ENCODE peak calls at places on chromosomes 11 and 22, in six cellular contexts. T is HCT116; H is naive thymus-derived CD4-positive, alpha-beta T cell; M is ovary; N is fibroblast of lung; U is neural progenitor cell. C is an unnamed sample.

GRCh38 chr11:115941481-115941993 is 437.3 kb upstream of the CADM1 start:
- DNase-seq in H (no peak), N (peak; percentile 93), U (no peak), T (no peak), M (peak; percentile 66), C (peak; percentile 26)

GRCh38 chr11:34074391-34074790 is 22.9 kb downstream of the CAPRIN1 start:
- DNase-seq in N (no peak), T (no peak), U (no peak), H (no peak), M (no peak), C (no peak)

GRCh38 chr11:4704054-4704789 is at the start of gene MMP26:
- DNase-seq in M (no peak), N (no peak), U (peak; percentile 23), H (no peak), T (no peak), C (no peak)

GRCh38 chr11:71451596-71452353 is 1.2 kb upstream of the NADSYN1 start:
- DNase-seq in H (no peak), T (no peak), M (no peak), N (no peak), U (peak; percentile 44), C (no peak)

GRCh38 chr22:26779108-26779507 is 121.7 kb downstream of the MIAT start:
- DNase-seq in M (no peak), H (no peak), T (no peak), U (no peak), N (no peak), C (no peak)

GRCh38 chr11:115454525-115454924 is 49.7 kb downstream of the CADM1 start:
- DNase-seq in N (no peak), H (no peak), T (no peak), U (no peak), M (no peak), C (no peak)

GRCh38 chr11:10581481-10582019 is 13.1 kb upstream of the LYVE1 start:
- DNase-seq in T (no peak), U (no peak), M (no peak), N (no peak), H (no peak), C (no peak)

GRCh38 chr11:64484308-64485061 is 106.5 kb upstream of the SLC22A12 start:
- DNase-seq in T (no peak), M (no peak), N (no peak), U (no peak), H (no peak), C (no peak)

GRCh38 chr11:113728814-113729213 is 22.7 kb upstream of the TMPRSS5 start:
- DNase-seq in T (no peak), U (no peak), N (no peak), M (no peak), H (no peak), C (no peak)

GRCh38 chr22:43428005-43428485 is 16.2 kb downstream of the MPPED1 start:
- DNase-seq in M (no peak), H (no peak), T (no peak), N (no peak), U (no peak), C (no peak)

GRCh38 chr11:61516675-61517516 is 8.3 kb downstream of the LRRC10B start:
- DNase-seq in H (peak; percentile 43), T (no peak), U (peak; percentile 87), N (peak; percentile 25), M (peak; percentile 70), C (no peak)

GRCh38 chr11:28176231-28176853 is 68.2 kb downstream of the METTL15 start:
- DNase-seq in N (peak; percentile 0), H (no peak), T (peak; percentile 34), M (no peak), U (no peak), C (no peak)

GRCh38 chr11:73053964-73054363 is 88.2 kb downstream of the FCHSD2 start:
- DNase-seq in N (peak; percentile 22), H (no peak), T (no peak), M (no peak), U (no peak), C (no peak)

GRCh38 chr11:104556606-104557301 is 341.5 kb downstream of the CASP12 start:
- DNase-seq in M (no peak), N (no peak), H (no peak), T (no peak), U (no peak), C (no peak)

GRCh38 chr22:44567846-44568493 is 69.9 kb upstream of the RTL6 start:
- DNase-seq in H (peak; percentile 20), U (no peak), T (peak; percentile 54), M (no peak), N (peak; percentile 59), C (no peak)

GRCh38 chr11:10397226-10397987 is 57.7 kb upstream of the AMPD3 start:
- DNase-seq in M (no peak), N (no peak), U (no peak), H (no peak), T (no peak), C (no peak)

GRCh38 chr11:64006468-64006867 is 20.2 kb downstream of the OTUB1 start:
- DNase-seq in M (no peak), T (no peak), N (no peak), H (no peak), U (no peak), C (no peak)

GRCh38 chr11:73283316-73284035 is 11.3 kb downstream of the P2RY6 start:
- DNase-seq in M (no peak), N (no peak), T (no peak), U (no peak), H (no peak), C (no peak)

GRCh38 chr11:102007567-102008437 is 39.4 kb upstream of the CFAP300 start:
- DNase-seq in M (no peak), H (peak; percentile 48), U (peak; percentile 53), T (peak; percentile 57), N (peak; percentile 73), C (no peak)

GRCh38 chr22:21982338-21982965 is at the start of gene TOP3B:
- DNase-seq in H (peak; percentile 79), U (peak; percentile 90), N (peak; percentile 78), T (peak; percentile 43), M (peak; percentile 85), C (no peak)

GRCh38 chr11:120884290-120885020 is 139.4 kb upstream of the TBCEL start:
- DNase-seq in M (no peak), T (no peak), N (no peak), U (no peak), H (no peak), C (no peak)

GRCh38 chr22:28594784-28595324 is 84.8 kb downstream of the TTC28 start:
- DNase-seq in N (peak; percentile 86), M (no peak), U (peak; percentile 74), H (peak; percentile 51), T (peak; percentile 35), C (peak; percentile 11)

GRCh38 chr11:31827458-31828206 is 16.5 kb upstream of the PAX6 start:
- DNase-seq in U (peak; percentile 32), N (no peak), T (no peak), M (no peak), H (no peak), C (no peak)

GRCh38 chr11:108818971-108819370 is 154.1 kb downstream of the DDX10 start:
- DNase-seq in U (no peak), T (no peak), N (no peak), M (no peak), H (no peak), C (no peak)

GRCh38 chr22:32996702-32997101 is 61.5 kb downstream of the SYN3 start:
- DNase-seq in U (no peak), N (no peak), T (no peak), M (no peak), H (no peak), C (no peak)

GRCh38 chr11:119196833-119197483 is 9.2 kb upstream of the CBL start:
- DNase-seq in H (peak; percentile 84), M (no peak), U (peak; percentile 84), T (peak; percentile 76), N (peak; percentile 86), C (no peak)

GRCh38 chr11:36196476-36197099 is 92.6 kb downstream of the COMMD9 start:
- DNase-seq in T (no peak), U (peak; percentile 28), M (no peak), N (peak; percentile 33), H (no peak), C (no peak)

GRCh38 chr22:17542452-17542851 is 20.8 kb upstream of the SLC25A18 start:
- DNase-seq in U (no peak), M (no peak), T (no peak), H (no peak), N (no peak), C (no peak)

GRCh38 chr11:2891901-2892214 is 6.3 kb upstream of the CDKN1C start:
- DNase-seq in M (peak; percentile 85), T (no peak), U (no peak), H (no peak), N (no peak), C (no peak)

GRCh38 chr11:46247664-46248063 is 29.8 kb upstream of the CREB3L1 start:
- DNase-seq in U (peak; percentile 82), N (peak; percentile 43), H (peak; percentile 46), M (no peak), T (peak; percentile 76), C (no peak)

GRCh38 chr11:46250071-46251052 is 27.1 kb upstream of the CREB3L1 start:
- DNase-seq in T (no peak), U (no peak), N (peak; percentile 32), M (no peak), H (no peak), C (no peak)

GRCh38 chr11:46247090-46247489 is 30.4 kb upstream of the CREB3L1 start:
- DNase-seq in M (no peak), U (no peak), H (no peak), N (peak; percentile 55), T (no peak), C (no peak)

GRCh38 chr11:46248270-46249102 is 29.0 kb upstream of the CREB3L1 start:
- DNase-seq in M (no peak), T (peak; percentile 71), U (no peak), N (peak; percentile 88), H (no peak), C (peak; percentile 66)

GRCh38 chr11:46249103-46249942 is 28.1 kb upstream of the CREB3L1 start:
- DNase-seq in N (peak; percentile 65), M (no peak), H (no peak), T (no peak), U (no peak), C (no peak)
- H3K27ac ChIP-seq in N (peak overlapping the region; percentile 91), M (no peak overlapping the region), H (no peak overlapping the region), T (peak overlapping the region; percentile 47), U (no peak overlapping the region), C (peak overlapping the region; percentile 95)

GRCh38 chr11:134646561-134646960 is 234.5 kb upstream of the B3GAT1 start:
- DNase-seq in H (no peak), T (no peak), U (no peak), M (no peak), N (no peak), C (no peak)
- H3K36me3 ChIP-seq in H (no peaks in the 10 kb centered on the region), T (no peaks in the 10 kb centered on the region), U (no peaks in the 10 kb centered on the region), M (no peaks in the 10 kb centered on the region), N (no peaks in the 10 kb centered on the region), C (no peaks in the 10 kb centered on the region)

GRCh38 chr22:39173050-39173706 is 20.7 kb upstream of the CBX7 start:
- DNase-seq in U (no peak), H (no peak), M (no peak), N (no peak), T (no peak), C (no peak)
- H3K4me1 ChIP-seq in U (peaks cover 55% of the 10 kb centered on the region), H (peaks cover 60% of the 10 kb centered on the region), M (peaks cover 22% of the 10 kb centered on the region), N (peaks cover 38% of the 10 kb centered on the region), T (peaks cover 67% of the 10 kb centered on the region), C (peaks cover 37% of the 10 kb centered on the region)

DNA sequence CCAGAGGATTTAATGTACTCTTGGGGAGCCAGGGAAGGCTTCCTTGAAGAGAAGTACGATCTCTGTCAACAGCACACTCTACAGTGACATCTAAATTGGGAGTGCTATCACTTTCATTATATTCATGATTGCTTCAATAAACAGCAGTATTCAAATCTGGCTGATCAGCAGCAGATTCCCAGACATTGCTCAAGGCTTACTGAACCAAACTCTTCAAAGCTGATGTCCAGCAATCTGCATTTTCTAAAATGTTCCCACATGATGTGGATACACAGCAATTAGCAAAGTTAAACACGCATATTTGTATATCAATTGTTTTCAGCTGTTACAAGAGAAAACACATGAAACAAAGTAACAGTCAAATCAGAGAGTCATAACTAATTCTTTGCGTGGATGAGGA is 44.1 kb downstream of the SYTL2 start:
- DNase-seq in T (no peak), N (peak; percentile 34), U (no peak), H (no peak), M (no peak), C (no peak)
- H3K27ac ChIP-seq in T (no peak overlapping the region), N (no peak overlapping the region), U (no peak overlapping the region), H (no peak overlapping the region), M (no peak overlapping the region), C (no peak overlapping the region)

C was measured in keratinocyte.